ENCODE peak calls at places on chromosomes 6 and 20, in six cellular contexts. C is HepG2, O is spleen, A is GM23338, K is HCT116, G is transverse colon. H is an unnamed sample.

GRCh38 chr6:130412556-130413290 is 46.9 kb downstream of the TMEM200A start:
- DNase-seq in K (no peak), O (no peak), C (no peak), G (no peak), A (no peak), H (no peak)

GRCh38 chr6:147738089-147738488 is 229.6 kb downstream of the SAMD5 start:
- DNase-seq in O (no peak), C (no peak), A (no peak), K (no peak), G (no peak), H (no peak)

GRCh38 chr6:80767808-80768207 is 661.3 kb downstream of the BCKDHB start:
- DNase-seq in A (peak), K (peak), O (no peak), G (no peak), C (no peak), H (peak)

GRCh38 chr20:62210496-62210855 is 9.6 kb downstream of the HRH3 start:
- DNase-seq in G (no peak), O (no peak), A (no peak), C (no peak), K (no peak), H (no peak)

GRCh38 chr6:135282425-135282824 is 101.3 kb downstream of the MYB start:
- DNase-seq in K (no peak), O (no peak), C (no peak), A (no peak), G (no peak), H (no peak)

GRCh38 chr6:151847064-151847463 is 39.6 kb downstream of the ESR1 start:
- DNase-seq in G (no peak), O (no peak), C (peak), K (no peak), A (peak), H (no peak)

GRCh38 chr20:16106191-16106849 is 466.9 kb downstream of the KIF16B start:
- DNase-seq in C (peak), K (no peak), O (no peak), G (no peak), A (no peak), H (no peak)

GRCh38 chr6:82567621-82568020 is 204.0 kb downstream of the TPBG start:
- DNase-seq in C (no peak), O (no peak), A (no peak), G (no peak), K (no peak), H (no peak)

GRCh38 chr6:84150680-84151079 is 76.8 kb downstream of the CEP162 start:
- DNase-seq in C (no peak), G (no peak), A (no peak), O (no peak), K (no peak), H (no peak)

GRCh38 chr6:11848852-11849731 is 70.5 kb upstream of the ADTRP start:
- DNase-seq in O (no peak), K (no peak), G (no peak), A (no peak), C (no peak), H (no peak)

GRCh38 chr6:32815115-32815514 is 1.7 kb downstream of the HLA-DOB start:
- DNase-seq in C (no peak), O (no peak), K (no peak), G (no peak), A (no peak), H (no peak)

GRCh38 chr6:89792881-89793280 is 26.7 kb downstream of the MDN1 start:
- DNase-seq in C (peak), A (peak), O (no peak), G (peak), K (peak), H (peak)

GRCh38 chr6:110552076-110552475 is 75.7 kb upstream of the SLC22A16 start:
- DNase-seq in K (no peak), G (no peak), A (no peak), C (no peak), O (no peak), H (no peak)

GRCh38 chr20:43900062-43900461 is 14.6 kb upstream of the TOX2 start:
- DNase-seq in O (no peak), G (no peak), C (no peak), A (no peak), K (no peak), H (no peak)

GRCh38 chr20:36478137-36478905 is 63.0 kb upstream of the MYL9 start:
- DNase-seq in G (no peak), K (no peak), C (no peak), O (no peak), A (no peak), H (no peak)

GRCh38 chr6:88730602-88731001 is 232.8 kb downstream of the RNGTT start:
- DNase-seq in K (no peak), C (no peak), O (no peak), G (no peak), A (peak), H (no peak)

GRCh38 chr20:63625771-63626423 is 1.0 kb downstream of the GMEB2 start:
- DNase-seq in A (peak), K (no peak), G (peak), O (peak), C (peak), H (no peak)

GRCh38 chr20:59253779-59254319 is 46.6 kb upstream of the EDN3 start:
- DNase-seq in G (peak), C (no peak), O (no peak), K (no peak), A (no peak), H (no peak)

GRCh38 chr6:144364208-144364718 is 79.1 kb downstream of the UTRN start:
- DNase-seq in O (no peak), A (no peak), G (no peak), C (no peak), K (no peak), H (no peak)

GRCh38 chr6:144360401-144360800 is 75.3 kb downstream of the UTRN start:
- DNase-seq in G (no peak), A (no peak), K (no peak), O (no peak), C (no peak), H (no peak)

GRCh38 chr6:144362042-144363018 is 77.2 kb downstream of the UTRN start:
- DNase-seq in K (no peak), A (no peak), O (no peak), C (peak), G (no peak), H (no peak)

GRCh38 chr6:144359783-144360182 is 74.6 kb downstream of the UTRN start:
- DNase-seq in O (no peak), A (no peak), C (no peak), G (no peak), K (no peak), H (no peak)

GRCh38 chr6:144361027-144361426 is 75.9 kb downstream of the UTRN start:
- DNase-seq in O (no peak), A (no peak), G (no peak), K (no peak), C (no peak), H (no peak)
- TF ChIP-seq POLR2AphosphoS5 in O (no peak), A (no peak), G (no peak), K (no peak), C (no peak), H (no peak)

DNA sequence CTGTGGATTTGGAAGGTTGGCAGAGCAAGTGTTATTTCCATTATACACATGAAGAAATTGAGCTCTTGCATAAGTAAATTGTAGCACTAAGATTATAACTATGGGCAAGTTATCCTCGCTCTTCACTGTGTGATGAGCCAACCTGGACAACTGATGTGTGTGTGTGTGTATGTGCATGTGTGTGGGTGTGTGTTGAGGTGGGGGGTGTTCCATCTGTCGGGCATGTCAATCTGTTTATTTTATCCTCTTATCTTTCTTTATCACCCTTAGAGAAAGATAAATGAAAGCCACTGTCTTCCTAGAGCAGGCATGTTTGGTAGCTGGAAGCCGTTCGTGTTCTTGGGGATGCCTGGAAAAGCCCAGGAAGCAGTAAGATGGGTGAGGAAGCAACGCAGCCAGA is 3.0 kb upstream of the DSP start:
- DNase-seq in C (no peak), K (no peak), A (no peak), O (no peak), G (no peak), H (no peak)
- TF ChIP-seq CTCF in C (no peak), K (no peak), A (no peak), O (no peak), G (no peak), H (no peak)

GRCh38 chr20:45341939-45342862 is 6.0 kb downstream of the SDC4 start:
- DNase-seq in C (peak), A (peak), G (peak), O (no peak), K (no peak), H (no peak)
- TF ChIP-seq POLR2AphosphoS5 in C (no peak), A (peak), G (peak), O (peak), K (no peak), H (no peak)

GRCh38 chr20:23606652-23607049 is 934 bp upstream of the CST9 start:
- DNase-seq in C (peak), G (peak), A (peak), K (peak), O (peak), H (peak)
- TF ChIP-seq CTCF in C (peak), G (peak), A (peak), K (peak), O (peak), H (peak)

GRCh38 chr6:9136141-9136865 is 701.0 kb upstream of the SLC35B3 start:
- DNase-seq in A (no peak), C (no peak), K (no peak), G (no peak), O (no peak), H (no peak)

GRCh38 chr6:9128970-9129369 is 693.6 kb upstream of the SLC35B3 start:
- DNase-seq in G (no peak), K (no peak), A (no peak), O (no peak), C (no peak), H (no peak)

GRCh38 chr6:9126845-9127560 is 691.7 kb upstream of the SLC35B3 start:
- DNase-seq in K (peak), O (no peak), G (no peak), A (no peak), C (no peak), H (peak)

GRCh38 chr6:9131201-9131600 is 695.9 kb upstream of the SLC35B3 start:
- DNase-seq in G (no peak), C (no peak), A (no peak), K (no peak), O (no peak), H (no peak)

DNA sequence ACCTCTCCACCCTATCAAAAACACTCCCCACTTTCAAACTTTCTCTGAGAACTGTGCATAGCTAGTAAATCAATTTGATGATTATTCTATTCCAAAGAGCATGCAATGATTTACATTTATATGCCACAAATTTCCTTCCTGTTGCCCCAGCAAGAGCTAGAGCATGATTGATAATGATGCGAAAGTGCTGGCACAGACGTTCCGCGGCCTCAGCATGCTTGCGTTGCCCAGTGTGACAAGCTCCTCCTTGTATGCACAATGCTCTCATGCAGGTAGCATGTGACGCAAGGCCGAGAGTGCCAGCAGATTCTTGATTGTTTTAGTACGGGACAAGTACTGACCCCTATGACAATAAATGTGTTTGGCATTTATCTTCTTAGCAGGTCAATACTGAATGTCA is 696.3 kb upstream of the SLC35B3 start:
- DNase-seq in K (no peak), G (peak), O (no peak), C (no peak), A (peak), H (no peak)
- TF ChIP-seq POLR2AphosphoS5 in K (no peak), G (no peak), O (no peak), C (no peak), A (no peak), H (no peak)

H was measured in Panc1.